ENCODE peak calls at places on chromosome 21, in nine cellular contexts. N is astrocyte of the spinal cord; R is fibroblast of lung; Z is iPS-NIHi11; J is iPS DF 19.7; T is astrocyte of the hippocampus; A is GM19239; U is MV-4-11; H is stimulated activated naive CD8-positive, alpha-beta T cell treated with anti-CD3 and anti-CD28 coated beads, Interleukin-15, amount 100 ng/mL, for 72 hours. D is an unnamed sample.

GRCh38 chr21:15992171-15992570 is 262.4 kb downstream of the USP25 start:
- DNase-seq in N (peak; percentile 57), R (peak; percentile 62), Z (no peak), J (no peak), T (no peak), A (no peak), U (no peak), H (no peak), D (no peak)

GRCh38 chr21:14737922-14738321 is 191.8 kb upstream of the SAMSN1 start:
- DNase-seq in N (peak; percentile 59), R (peak; percentile 19), Z (peak; percentile 25), J (peak; percentile 5), T (peak; percentile 33), A (no peak), U (peak; percentile 71), H (peak; percentile 41), D (peak; percentile 35)

GRCh38 chr21:14741237-14741636 is 195.1 kb upstream of the SAMSN1 start:
- DNase-seq in N (no peak), R (no peak), Z (peak; percentile 8), J (no peak), T (no peak), A (no peak), U (no peak), H (no peak), D (no peak)

GRCh38 chr21:36355071-36355680 is 30.0 kb upstream of the CHAF1B start:
- DNase-seq in N (no peak), R (no peak), Z (no peak), J (no peak), T (no peak), A (no peak), U (no peak), H (no peak), D (no peak)

GRCh38 chr21:43354016-43354420 is 72.9 kb downstream of the SIK1 start:
- DNase-seq in N (no peak), R (no peak), Z (no peak), J (no peak), T (no peak), A (no peak), U (no peak), H (no peak), D (no peak)

GRCh38 chr21:32256226-32256625 is 22.6 kb downstream of the MIS18A start:
- DNase-seq in N (no peak), R (no peak), Z (no peak), J (no peak), T (no peak), A (no peak), U (no peak), H (no peak), D (no peak)

GRCh38 chr21:31337991-31338891 is 5.8 kb downstream of the TIAM1 start:
- DNase-seq in N (peak; percentile 63), R (no peak), Z (no peak), J (no peak), T (peak; percentile 56), A (no peak), U (peak; percentile 47), H (no peak), D (no peak)

GRCh38 chr21:33968082-33968997 is 52.7 kb upstream of the ATP5PO start:
- DNase-seq in N (peak; percentile 87), R (peak; percentile 62), Z (peak; percentile 77), J (peak; percentile 25), T (peak; percentile 67), A (no peak), U (peak; percentile 45), H (no peak), D (no peak)

GRCh38 chr21:29233611-29234540 is 64.8 kb upstream of the BACH1 start:
- DNase-seq in N (no peak), R (no peak), Z (no peak), J (no peak), T (no peak), A (peak; percentile 27), U (peak; percentile 40), H (peak; percentile 35), D (no peak)

GRCh38 chr21:35831791-35832190 is 228.5 kb downstream of the SETD4 start:
- DNase-seq in N (no peak), R (no peak), Z (no peak), J (no peak), T (no peak), A (no peak), U (no peak), H (no peak), D (no peak)

GRCh38 chr21:28224191-28224755 is 768.4 kb downstream of the LTN1 start:
- DNase-seq in N (no peak), R (no peak), Z (no peak), J (no peak), T (no peak), A (no peak), U (no peak), H (no peak), D (no peak)

GRCh38 chr21:38913120-38913975 is 107.6 kb downstream of the ETS2 start:
- DNase-seq in N (peak; percentile 74), R (peak; percentile 59), Z (peak; percentile 88), J (no peak), T (peak; percentile 73), A (no peak), U (no peak), H (peak; percentile 2), D (no peak)

GRCh38 chr21:15015622-15016471 is 49.0 kb downstream of the NRIP1 start:
- DNase-seq in N (peak; percentile 82), R (peak; percentile 33), Z (no peak), J (no peak), T (no peak), A (no peak), U (no peak), H (no peak), D (no peak)

GRCh38 chr21:35231115-35231514 is 182.0 kb upstream of the RUNX1 start:
- DNase-seq in N (no peak), R (no peak), Z (no peak), J (no peak), T (no peak), A (no peak), U (no peak), H (no peak), D (no peak)

GRCh38 chr21:34078915-34079314 is 5.5 kb downstream of the MRPS6 start:
- DNase-seq in N (no peak), R (no peak), Z (no peak), J (no peak), T (no peak), A (no peak), U (no peak), H (no peak), D (no peak)

GRCh38 chr21:34612557-34612956 is 2.4 kb downstream of the RCAN1 start:
- DNase-seq in N (no peak), R (no peak), Z (no peak), J (no peak), T (no peak), A (no peak), U (no peak), H (no peak), D (no peak)

GRCh38 chr21:31334648-31335121 is 9.4 kb downstream of the TIAM1 start:
- DNase-seq in N (peak; percentile 67), R (no peak), Z (no peak), J (no peak), T (peak; percentile 53), A (no peak), U (no peak), H (no peak), D (no peak)

GRCh38 chr21:22352088-22352487 is 1353.9 kb downstream of the NCAM2 start:
- DNase-seq in N (no peak), R (peak; percentile 1), Z (no peak), J (no peak), T (no peak), A (no peak), U (peak; percentile 89), H (no peak), D (peak; percentile 0)

GRCh38 chr21:46227811-46228344 is 696 bp downstream of the LSS start:
- DNase-seq in N (no peak), R (no peak), Z (no peak), J (no peak), T (peak; percentile 23), A (no peak), U (no peak), H (no peak), D (no peak)

GRCh38 chr21:42466700-42467612 is 29.1 kb downstream of the RSPH1 start:
- DNase-seq in N (peak; percentile 34), R (peak; percentile 32), Z (no peak), J (no peak), T (peak; percentile 36), A (peak; percentile 42), U (peak; percentile 98), H (no peak), D (no peak)

GRCh38 chr21:27480841-27481261 is 514.0 kb upstream of the ADAMTS5 start:
- DNase-seq in N (peak; percentile 48), R (no peak), Z (no peak), J (no peak), T (peak; percentile 46), A (no peak), U (no peak), H (no peak), D (no peak)